ENCODE peak calls at places on chromosomes 12 and 14, in eight cellular contexts. One of them, this sample, is unnamed.

GRCh38 chr14:100586520-100587247 is 533 bp downstream of the BEGAIN start:
- DNase-seq in GM12864: no peak
- DNase-seq in left ventricle myocardium superior: peak
- DNase-seq in stomach: no peak
- DNase-seq in CD4-positive, alpha-beta memory T cell: no peak
- DNase-seq in right cardiac atrium: peak
- DNase-seq in T-cell: no peak
- DNase-seq in HuH-7: no peak
- DNase-seq in this sample: no peak

GRCh38 chr12:19125325-19125724 is 4.2 kb upstream of the PLEKHA5 start:
- DNase-seq in stomach: no peak
- DNase-seq in GM12864: no peak
- DNase-seq in left ventricle myocardium superior: no peak
- DNase-seq in right cardiac atrium: no peak
- DNase-seq in HuH-7: no peak
- DNase-seq in T-cell: no peak
- DNase-seq in CD4-positive, alpha-beta memory T cell: no peak
- DNase-seq in this sample: no peak

GRCh38 chr14:105324080-105324778 is 9.7 kb downstream of the PACS2 start:
- DNase-seq in left ventricle myocardium superior: peak
- DNase-seq in CD4-positive, alpha-beta memory T cell: no peak
- DNase-seq in HuH-7: no peak
- DNase-seq in stomach: no peak
- DNase-seq in GM12864: no peak
- DNase-seq in T-cell: no peak
- DNase-seq in right cardiac atrium: peak
- DNase-seq in this sample: no peak

GRCh38 chr14:99463974-99464373 is 16.7 kb downstream of the SETD3 start:
- DNase-seq in CD4-positive, alpha-beta memory T cell: no peak
- DNase-seq in T-cell: no peak
- DNase-seq in left ventricle myocardium superior: no peak
- DNase-seq in HuH-7: no peak
- DNase-seq in right cardiac atrium: no peak
- DNase-seq in GM12864: no peak
- DNase-seq in stomach: no peak
- DNase-seq in this sample: no peak

GRCh38 chr12:42744539-42745156 is 155.1 kb upstream of the PRICKLE1 start:
- DNase-seq in right cardiac atrium: no peak
- DNase-seq in stomach: no peak
- DNase-seq in T-cell: no peak
- DNase-seq in GM12864: no peak
- DNase-seq in left ventricle myocardium superior: no peak
- DNase-seq in HuH-7: no peak
- DNase-seq in CD4-positive, alpha-beta memory T cell: no peak
- DNase-seq in this sample: no peak

GRCh38 chr12:52494518-52494917 is 1.5 kb upstream of the KRT6A start:
- DNase-seq in right cardiac atrium: no peak
- DNase-seq in T-cell: no peak
- DNase-seq in HuH-7: no peak
- DNase-seq in stomach: no peak
- DNase-seq in left ventricle myocardium superior: no peak
- DNase-seq in CD4-positive, alpha-beta memory T cell: no peak
- DNase-seq in GM12864: no peak
- DNase-seq in this sample: no peak

GRCh38 chr14:70934502-70935134 is 27.4 kb downstream of the PCNX1 start:
- DNase-seq in HuH-7: no peak
- DNase-seq in right cardiac atrium: no peak
- DNase-seq in CD4-positive, alpha-beta memory T cell: no peak
- DNase-seq in GM12864: no peak
- DNase-seq in stomach: no peak
- DNase-seq in left ventricle myocardium superior: no peak
- DNase-seq in T-cell: no peak
- DNase-seq in this sample: no peak

GRCh38 chr14:55747186-55747585 is 167.2 kb downstream of the KTN1 start:
- DNase-seq in T-cell: no peak
- DNase-seq in HuH-7: no peak
- DNase-seq in stomach: no peak
- DNase-seq in CD4-positive, alpha-beta memory T cell: no peak
- DNase-seq in GM12864: no peak
- DNase-seq in right cardiac atrium: no peak
- DNase-seq in left ventricle myocardium superior: no peak
- DNase-seq in this sample: no peak

GRCh38 chr14:86847176-86847575 is 1145.8 kb downstream of the GALC start:
- DNase-seq in left ventricle myocardium superior: no peak
- DNase-seq in right cardiac atrium: no peak
- DNase-seq in HuH-7: no peak
- DNase-seq in stomach: no peak
- DNase-seq in CD4-positive, alpha-beta memory T cell: no peak
- DNase-seq in GM12864: no peak
- DNase-seq in T-cell: no peak
- DNase-seq in this sample: no peak

GRCh38 chr12:130509454-130509853 is 171.8 kb downstream of the PIWIL1 start:
- DNase-seq in CD4-positive, alpha-beta memory T cell: no peak
- DNase-seq in T-cell: no peak
- DNase-seq in HuH-7: no peak
- DNase-seq in left ventricle myocardium superior: no peak
- DNase-seq in stomach: no peak
- DNase-seq in right cardiac atrium: no peak
- DNase-seq in GM12864: no peak
- DNase-seq in this sample: no peak

GRCh38 chr14:75134644-75135043 is 7.8 kb upstream of the NEK9 start:
- DNase-seq in T-cell: no peak
- DNase-seq in CD4-positive, alpha-beta memory T cell: no peak
- DNase-seq in HuH-7: no peak
- DNase-seq in GM12864: no peak
- DNase-seq in right cardiac atrium: no peak
- DNase-seq in stomach: no peak
- DNase-seq in left ventricle myocardium superior: no peak
- DNase-seq in this sample: no peak

GRCh38 chr14:48792376-48793024 is 793.7 kb downstream of the RPS29 start:
- DNase-seq in T-cell: no peak
- DNase-seq in GM12864: no peak
- DNase-seq in right cardiac atrium: peak
- DNase-seq in HuH-7: no peak
- DNase-seq in left ventricle myocardium superior: no peak
- DNase-seq in stomach: no peak
- DNase-seq in CD4-positive, alpha-beta memory T cell: no peak
- DNase-seq in this sample: no peak

GRCh38 chr12:24081092-24081529 is 131.6 kb upstream of the SOX5 start:
- DNase-seq in T-cell: no peak
- DNase-seq in right cardiac atrium: no peak
- DNase-seq in left ventricle myocardium superior: no peak
- DNase-seq in stomach: no peak
- DNase-seq in GM12864: no peak
- DNase-seq in CD4-positive, alpha-beta memory T cell: no peak
- DNase-seq in HuH-7: no peak
- DNase-seq in this sample: no peak

GRCh38 chr12:6265038-6265405 is 45.5 kb upstream of the PLEKHG6 start:
- DNase-seq in left ventricle myocardium superior: no peak
- DNase-seq in GM12864: no peak
- DNase-seq in CD4-positive, alpha-beta memory T cell: no peak
- DNase-seq in HuH-7: no peak
- DNase-seq in stomach: no peak
- DNase-seq in T-cell: no peak
- DNase-seq in right cardiac atrium: no peak
- DNase-seq in this sample: no peak

GRCh38 chr14:99179506-99179905 is 92.5 kb downstream of the BCL11B start:
- DNase-seq in stomach: no peak
- DNase-seq in right cardiac atrium: no peak
- DNase-seq in left ventricle myocardium superior: no peak
- DNase-seq in T-cell: no peak
- DNase-seq in HuH-7: no peak
- DNase-seq in CD4-positive, alpha-beta memory T cell: no peak
- DNase-seq in GM12864: no peak
- DNase-seq in this sample: no peak

GRCh38 chr14:89965839-89966238 is 10.1 kb downstream of the TDP1 start:
- DNase-seq in left ventricle myocardium superior: no peak
- DNase-seq in stomach: no peak
- DNase-seq in T-cell: no peak
- DNase-seq in HuH-7: no peak
- DNase-seq in GM12864: no peak
- DNase-seq in CD4-positive, alpha-beta memory T cell: no peak
- DNase-seq in right cardiac atrium: no peak
- DNase-seq in this sample: no peak

GRCh38 chr12:50567926-50568325 is 63.1 kb downstream of the DIP2B start:
- DNase-seq in CD4-positive, alpha-beta memory T cell: no peak
- DNase-seq in T-cell: no peak
- DNase-seq in left ventricle myocardium superior: no peak
- DNase-seq in HuH-7: no peak
- DNase-seq in stomach: no peak
- DNase-seq in right cardiac atrium: no peak
- DNase-seq in GM12864: no peak
- DNase-seq in this sample: no peak

GRCh38 chr12:65936529-65936911 is 112.2 kb downstream of the HMGA2 start:
- DNase-seq in GM12864: no peak
- DNase-seq in stomach: no peak
- DNase-seq in right cardiac atrium: no peak
- DNase-seq in HuH-7: no peak
- DNase-seq in T-cell: no peak
- DNase-seq in left ventricle myocardium superior: no peak
- DNase-seq in CD4-positive, alpha-beta memory T cell: no peak
- DNase-seq in this sample: no peak

GRCh38 chr12:46167412-46167811 is 101.4 kb downstream of the SLC38A1 start:
- DNase-seq in left ventricle myocardium superior: no peak
- DNase-seq in right cardiac atrium: no peak
- DNase-seq in CD4-positive, alpha-beta memory T cell: no peak
- DNase-seq in T-cell: no peak
- DNase-seq in GM12864: no peak
- DNase-seq in HuH-7: no peak
- DNase-seq in stomach: no peak
- DNase-seq in this sample: no peak

This sample was measured in T-helper 1 cell.